ENCODE peak calls at places on chromosomes 5 and 9, in eight cellular contexts. P is HS-27A; C is NCI-H345; L is activated CD8-positive, alpha-beta memory T cell treated with anti-CD3 and anti-CD28 coated beads, Interleukin-2, amount 50 U/mL, for 48 hours; N is lower leg skin; Y is RWPE1; W is gastrocnemius medialis; D is Peyer's patch. G is an unnamed sample.

GRCh38 chr5:96256795-96257470 is 176.1 kb downstream of the PCSK1 start:
- DNase-seq in P (no peak), C (peak), L (no peak), N (no peak), Y (no peak), W (peak), D (no peak), G (peak)

GRCh38 chr5:112895682-112896081 is 26.3 kb downstream of the REEP5 start:
- DNase-seq in P (no peak), C (no peak), L (no peak), N (no peak), Y (no peak), W (peak), D (no peak), G (no peak)

GRCh38 chr5:87103616-87104287 is 163.9 kb upstream of the RASA1 start:
- DNase-seq in P (no peak), C (no peak), L (no peak), N (no peak), Y (no peak), W (no peak), D (no peak), G (no peak)

GRCh38 chr5:153827407-153827806 is 211.3 kb downstream of the FAM114A2 start:
- DNase-seq in P (no peak), C (no peak), L (no peak), N (peak), Y (no peak), W (peak), D (no peak), G (peak)

GRCh38 chr9:131675437-131676022 is 64.3 kb downstream of the RAPGEF1 start:
- DNase-seq in P (no peak), C (no peak), L (no peak), N (no peak), Y (no peak), W (no peak), D (no peak), G (no peak)

GRCh38 chr5:124746916-124747769 is 704 bp upstream of the ZNF608 start:
- DNase-seq in P (no peak), C (peak), L (no peak), N (peak), Y (peak), W (peak), D (peak), G (peak)

GRCh38 chr5:147558826-147559225 is 49.0 kb upstream of the DPYSL3 start:
- DNase-seq in P (no peak), C (peak), L (no peak), N (peak), Y (peak), W (peak), D (no peak), G (peak)

GRCh38 chr9:115891929-115892328 is 261.7 kb upstream of the PAPPA start:
- DNase-seq in P (peak), C (no peak), L (no peak), N (no peak), Y (no peak), W (no peak), D (no peak), G (no peak)

GRCh38 chr5:8238080-8238479 is 369.1 kb downstream of the MTRR start:
- DNase-seq in P (no peak), C (no peak), L (no peak), N (no peak), Y (no peak), W (no peak), D (no peak), G (no peak)

GRCh38 chr5:118405650-118406061 is 582.7 kb downstream of the DTWD2 start:
- DNase-seq in P (no peak), C (no peak), L (no peak), N (no peak), Y (no peak), W (no peak), D (no peak), G (no peak)

GRCh38 chr5:64570395-64570996 is 64.7 kb downstream of the RGS7BP start:
- DNase-seq in P (no peak), C (no peak), L (no peak), N (no peak), Y (no peak), W (no peak), D (no peak), G (no peak)

GRCh38 chr5:177553671-177554429 is 513 bp downstream of the FAM193B start:
- DNase-seq in P (no peak), C (peak), L (peak), N (peak), Y (peak), W (no peak), D (peak), G (peak)

GRCh38 chr9:108163321-108164005 is 673.9 kb upstream of the KLF4 start:
- DNase-seq in P (no peak), C (no peak), L (no peak), N (no peak), Y (no peak), W (no peak), D (no peak), G (no peak)

GRCh38 chr5:124932791-124933600 is 186.6 kb upstream of the ZNF608 start:
- DNase-seq in P (no peak), C (no peak), L (no peak), N (no peak), Y (no peak), W (no peak), D (no peak), G (no peak)

GRCh38 chr5:178551059-178551458 is 39.1 kb downstream of the COL23A1 start:
- DNase-seq in P (no peak), C (peak), L (no peak), N (no peak), Y (peak), W (no peak), D (no peak), G (no peak)

GRCh38 chr5:38404667-38405276 is 146.4 kb downstream of the EGFLAM start:
- DNase-seq in P (no peak), C (peak), L (no peak), N (no peak), Y (peak), W (no peak), D (no peak), G (no peak)

GRCh38 chr5:103475629-103476240 is 86.9 kb downstream of the NUDT12 start:
- DNase-seq in P (no peak), C (peak), L (no peak), N (no peak), Y (peak), W (no peak), D (no peak), G (no peak)

GRCh38 chr5:16737620-16738364 is 121.0 kb upstream of the RETREG1 start:
- DNase-seq in P (no peak), C (no peak), L (no peak), N (no peak), Y (no peak), W (no peak), D (peak), G (no peak)

G was measured in tibial artery.